ENCODE peak calls at places on chromosomes 13 and 19, in four cellular contexts. H is tibial artery; N is CD4-positive, alpha-beta memory T cell; T is choroid plexus epithelial cell. K is an unnamed sample.

GRCh38 chr19:50328257-50329145 is 676 bp downstream of the KCNC3 start:
- DNase-seq in N (no peak), T (no peak), H (no peak), K (no peak)

GRCh38 chr13:44818428-44818827 is 170.8 kb downstream of the NUFIP1 start:
- DNase-seq in H (no peak), T (peak; percentile 65), N (no peak), K (peak; percentile 40)

GRCh38 chr13:97231118-97231831 is 9.1 kb downstream of the MBNL2 start:
- DNase-seq in T (no peak), N (no peak), H (no peak), K (no peak)

GRCh38 chr19:29571181-29571580 is 34.9 kb upstream of the POP4 start:
- DNase-seq in T (no peak), N (no peak), H (no peak), K (no peak)

GRCh38 chr13:49791214-49791752 is 1.2 kb downstream of the KPNA3 start:
- DNase-seq in N (no peak), T (peak; percentile 55), H (no peak), K (peak; percentile 36)

GRCh38 chr19:15367439-15367838 is 12.1 kb downstream of the AKAP8 start:
- DNase-seq in H (no peak), T (no peak), N (no peak), K (no peak)

GRCh38 chr19:7848779-7849457 is 18.9 kb downstream of the EVI5L start:
- DNase-seq in H (no peak), N (no peak), T (no peak), K (no peak)

GRCh38 chr13:79445968-79446645 is 34.8 kb upstream of the NDFIP2 start:
- DNase-seq in T (no peak), N (no peak), H (no peak), K (no peak)

GRCh38 chr13:20462533-20462915 is 63.1 kb downstream of the CRYL1 start:
- DNase-seq in H (no peak), N (no peak), T (no peak), K (no peak)

GRCh38 chr19:33259532-33259931 is 33.9 kb upstream of the SLC7A10 start:
- DNase-seq in N (no peak), T (no peak), H (no peak), K (no peak)

GRCh38 chr13:110164706-110165105 is 142.3 kb downstream of the COL4A1 start:
- DNase-seq in N (no peak), T (no peak), H (no peak), K (no peak)

GRCh38 chr13:112699318-112699918 is 9.6 kb downstream of the ATP11A start:
- DNase-seq in N (no peak), T (no peak), H (no peak), K (no peak)

GRCh38 chr19:15194938-15195337 is 5.9 kb downstream of the NOTCH3 start:
- DNase-seq in T (no peak), H (peak; percentile 82), N (no peak), K (peak; percentile 28)

GRCh38 chr13:37014609-37015008 is 14.0 kb downstream of the EXOSC8 start:
- DNase-seq in N (no peak), T (no peak), H (no peak), K (no peak)

GRCh38 chr13:22469421-22469820 is 711.4 kb upstream of the SGCG start:
- DNase-seq in H (no peak), N (no peak), T (no peak), K (no peak)

GRCh38 chr19:40740747-40741146 is 9.5 kb downstream of the ACTMAP start:
- DNase-seq in H (peak; percentile 84), N (no peak), T (no peak), K (peak; percentile 65)

GRCh38 chr13:71922191-71922590 is 55.2 kb upstream of the DACH1 start:
- DNase-seq in N (no peak), H (no peak), T (peak; percentile 26), K (peak; percentile 25)
- H3K4me3 ChIP-seq in N (no peak overlapping the region), H (no peak overlapping the region), T (no peak overlapping the region), K (no peak overlapping the region)

GRCh38 chr19:18587561-18587960 is 1.0 kb upstream of the REX1BD start:
- DNase-seq in H (no peak), N (no peak), T (no peak), K (no peak)
- H3K4me3 ChIP-seq in H (no peak overlapping the region), N (no peak overlapping the region), T (no peak overlapping the region), K (no peak overlapping the region)

GRCh38 chr13:24267801-24268200 is 41.6 kb upstream of the C1QTNF9 start:
- DNase-seq in H (no peak), N (no peak), T (no peak), K (no peak)

GRCh38 chr13:24265453-24265852 is 43.9 kb upstream of the C1QTNF9 start:
- DNase-seq in H (no peak), T (no peak), N (no peak), K (no peak)

GRCh38 chr13:24264976-24265375 is 44.4 kb upstream of the C1QTNF9 start:
- DNase-seq in H (no peak), T (no peak), N (peak; percentile 93), K (no peak)

GRCh38 chr13:24269803-24270202 is 39.6 kb upstream of the C1QTNF9 start:
- DNase-seq in H (no peak), N (no peak), T (peak; percentile 17), K (peak; percentile 78)

DNA sequence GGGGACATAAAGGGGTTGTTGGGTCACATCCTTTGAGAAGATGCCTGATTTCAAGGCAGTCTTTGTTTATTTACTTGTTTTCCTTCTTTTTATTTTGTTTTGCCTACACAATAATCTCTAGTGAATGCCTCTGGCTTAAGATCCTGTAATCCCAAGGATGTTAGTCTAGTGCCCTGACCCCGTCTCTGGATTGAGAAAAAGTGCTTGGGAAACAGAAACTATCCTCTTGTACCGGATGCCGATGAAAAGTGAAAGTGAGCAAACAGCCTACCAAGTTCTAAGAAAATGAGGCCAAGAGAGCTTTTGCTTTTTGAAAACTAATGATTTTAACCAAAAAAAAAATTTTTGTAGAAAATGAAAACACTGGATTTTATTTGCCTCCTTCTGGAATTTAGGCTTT is 42.1 kb upstream of the C1QTNF9 start:
- DNase-seq in T (peak; percentile 42), N (peak; percentile 70), H (no peak), K (peak; percentile 86)
- H3K4me3 ChIP-seq in T (no peak overlapping the region), N (peak overlapping the region; percentile 32), H (no peak overlapping the region), K (peak overlapping the region; percentile 16)

GRCh38 chr19:53881482-53882390 is at the start of gene PRKCG:
- DNase-seq in H (no peak), N (peak; percentile 75), T (no peak), K (no peak)
- H3K4me3 ChIP-seq in H (no peak within 1 kb of the TSS), N (peak within 1 kb of the TSS; percentile 40), T (peak within 1 kb of the TSS; percentile 1), K (peak within 1 kb of the TSS; percentile 50)

GRCh38 chr13:106417467-106418110 is 117.9 kb downstream of the EFNB2 start:
- DNase-seq in H (no peak), N (no peak), T (no peak), K (peak; percentile 44)
- H3K4me3 ChIP-seq in H (no peak overlapping the region), N (no peak overlapping the region), T (peak overlapping the region; percentile 30), K (peak overlapping the region; percentile 34)

DNA sequence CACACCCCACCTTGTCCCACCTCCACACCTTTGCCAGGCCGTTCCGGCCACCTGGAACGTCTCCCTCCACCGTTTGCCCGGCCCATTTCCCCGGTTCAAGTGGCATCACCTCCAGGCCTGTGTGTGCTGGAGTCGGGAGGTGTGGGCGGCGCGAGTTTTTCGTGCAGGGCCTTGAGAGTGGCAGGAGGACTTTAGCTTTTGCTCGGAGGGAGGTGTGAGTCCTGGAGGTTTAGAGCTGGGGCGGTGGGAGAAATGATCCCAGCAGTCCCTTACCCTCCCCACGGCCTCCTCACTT is 4.3 kb upstream of the PALM start:
- DNase-seq in H (no peak), T (no peak), N (no peak), K (no peak)
- H3K4me3 ChIP-seq in H (no peak overlapping the region), T (no peak overlapping the region), N (no peak overlapping the region), K (no peak overlapping the region)

GRCh38 chr19:1267441-1268391 is 1.4 kb upstream of the CIRBP start:
- DNase-seq in H (peak; percentile 77), T (peak; percentile 31), N (peak; percentile 67), K (no peak)
- H3K4me3 ChIP-seq in H (no peak overlapping the region), T (peak overlapping the region; percentile 17), N (peak overlapping the region; percentile 54), K (peak overlapping the region; percentile 25)

GRCh38 chr13:38667526-38668094 is 19.3 kb upstream of the FREM2 start:
- DNase-seq in N (no peak), T (peak; percentile 30), H (no peak), K (no peak)

GRCh38 chr13:38669234-38669964 is 17.5 kb upstream of the FREM2 start:
- DNase-seq in T (no peak), N (no peak), H (no peak), K (no peak)

GRCh38 chr13:38662362-38662761 is 24.5 kb upstream of the FREM2 start:
- DNase-seq in T (peak; percentile 87), N (no peak), H (no peak), K (no peak)

GRCh38 chr13:38661276-38661675 is 25.6 kb upstream of the FREM2 start:
- DNase-seq in T (no peak), H (no peak), N (no peak), K (no peak)

DNA sequence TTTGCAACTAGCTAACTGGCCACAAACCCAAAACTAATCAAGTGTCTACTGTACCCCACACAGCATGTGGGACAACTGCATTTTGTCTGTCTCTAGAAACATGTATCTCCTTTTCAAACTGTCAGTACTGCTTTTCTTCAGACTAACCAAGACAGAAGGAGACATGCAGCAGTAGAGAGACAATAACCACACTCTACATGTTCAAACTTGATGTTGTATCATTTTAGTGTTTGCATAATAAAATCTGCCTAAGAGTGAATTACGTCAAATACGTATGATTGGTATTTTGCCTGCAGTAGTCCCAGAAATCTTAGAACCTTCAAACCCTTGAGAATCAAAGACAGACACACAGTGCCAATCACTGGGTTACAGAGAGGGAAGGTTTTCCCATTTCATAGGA is 22.0 kb upstream of the FREM2 start:
- DNase-seq in H (no peak), N (no peak), T (no peak), K (no peak)
- H3K4me3 ChIP-seq in H (no peak overlapping the region), N (no peak overlapping the region), T (no peak overlapping the region), K (no peak overlapping the region)

GRCh38 chr19:57719901-57720519 is 7.4 kb downstream of the ZNF671 start:
- DNase-seq in T (no peak), N (no peak), H (no peak), K (no peak)
- H3K4me3 ChIP-seq in T (no peak overlapping the region), N (no peak overlapping the region), H (no peak overlapping the region), K (no peak overlapping the region)

K was measured in fibroblast of villous mesenchyme.